ENCODE peak calls at places on chromosome 17, in five cellular contexts. F is K562, V is GM12878, A is HepG2, H is GM12892. S is an unnamed sample.

GRCh38 chr17:52138752-52139151 is 19.8 kb downstream of the CA10 start:
- DNase-seq in V (no peak), F (no peak), A (no peak), H (no peak), S (no peak)

GRCh38 chr17:41647038-41647813 is 22.9 kb upstream of the KRT17 start:
- DNase-seq in V (no peak), H (no peak), F (no peak), A (no peak), S (no peak)

GRCh38 chr17:4375039-4375748 is 8.7 kb upstream of the UBE2G1 start:
- DNase-seq in V (peak), H (peak), F (peak), A (no peak), S (peak)

GRCh38 chr17:72978593-72979218 is 113.8 kb downstream of the SLC39A11 start:
- DNase-seq in H (no peak), V (no peak), A (no peak), F (peak), S (no peak)

GRCh38 chr17:17693253-17693954 is 12.1 kb downstream of the RAI1 start:
- DNase-seq in A (peak), V (no peak), F (no peak), H (no peak), S (no peak)

GRCh38 chr17:29430275-29430674 is 40.1 kb downstream of the TAOK1 start:
- DNase-seq in A (peak), H (no peak), F (no peak), V (no peak), S (no peak)

GRCh38 chr17:17598003-17598402 is 6.5 kb upstream of the PEMT start:
- DNase-seq in A (no peak), V (no peak), F (no peak), H (no peak), S (no peak)

GRCh38 chr17:51258756-51259573 is 884 bp downstream of the MBTD1 start:
- DNase-seq in A (peak), H (no peak), V (no peak), F (peak), S (no peak)

DNA sequence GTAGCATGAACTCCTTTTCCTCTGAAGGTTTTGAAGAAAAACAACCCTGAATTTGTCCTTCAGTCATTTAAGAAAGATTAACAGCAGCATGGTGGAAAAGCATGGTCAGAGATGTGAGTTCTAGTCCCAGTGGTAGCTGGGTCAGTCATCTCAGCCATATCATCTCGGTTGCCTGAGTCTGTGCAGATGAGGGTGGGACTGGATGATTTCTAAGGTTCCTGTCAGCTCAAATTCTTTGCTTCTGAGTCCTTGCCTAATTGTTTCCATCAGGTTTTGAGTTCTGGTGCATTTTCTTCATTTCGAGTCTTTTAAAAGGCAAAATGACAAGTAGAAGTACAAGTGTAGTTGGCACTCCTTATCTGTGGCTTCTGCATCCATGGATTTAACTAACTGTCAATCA is 63.9 kb downstream of the TNRC6C start:
- DNase-seq in V (no peak), H (no peak), A (no peak), F (no peak), S (no peak)
- TF ChIP-seq TAF1 in V (no peak), H (no peak), A (no peak), F (no peak), S (no peak)

GRCh38 chr17:55717898-55718735 is 4.5 kb downstream of the TMEM100 start:
- DNase-seq in V (no peak), H (peak), F (peak), A (peak), S (no peak)

GRCh38 chr17:55720917-55721836 is 1.5 kb downstream of the TMEM100 start:
- DNase-seq in A (no peak), F (no peak), H (no peak), V (no peak), S (no peak)

GRCh38 chr17:55723488-55723848 is 804 bp upstream of the TMEM100 start:
- DNase-seq in V (no peak), F (no peak), A (no peak), H (no peak), S (no peak)

GRCh38 chr17:55722742-55723487 is at the start of gene TMEM100:
- DNase-seq in V (no peak), A (no peak), F (peak), H (no peak), S (no peak)

GRCh38 chr17:55722016-55722706 is 503 bp downstream of the TMEM100 start:
- DNase-seq in V (no peak), A (no peak), H (no peak), F (no peak), S (no peak)
- TF ChIP-seq TAF1 in V (no peak), A (no peak), H (no peak), F (no peak), S (no peak)

DNA sequence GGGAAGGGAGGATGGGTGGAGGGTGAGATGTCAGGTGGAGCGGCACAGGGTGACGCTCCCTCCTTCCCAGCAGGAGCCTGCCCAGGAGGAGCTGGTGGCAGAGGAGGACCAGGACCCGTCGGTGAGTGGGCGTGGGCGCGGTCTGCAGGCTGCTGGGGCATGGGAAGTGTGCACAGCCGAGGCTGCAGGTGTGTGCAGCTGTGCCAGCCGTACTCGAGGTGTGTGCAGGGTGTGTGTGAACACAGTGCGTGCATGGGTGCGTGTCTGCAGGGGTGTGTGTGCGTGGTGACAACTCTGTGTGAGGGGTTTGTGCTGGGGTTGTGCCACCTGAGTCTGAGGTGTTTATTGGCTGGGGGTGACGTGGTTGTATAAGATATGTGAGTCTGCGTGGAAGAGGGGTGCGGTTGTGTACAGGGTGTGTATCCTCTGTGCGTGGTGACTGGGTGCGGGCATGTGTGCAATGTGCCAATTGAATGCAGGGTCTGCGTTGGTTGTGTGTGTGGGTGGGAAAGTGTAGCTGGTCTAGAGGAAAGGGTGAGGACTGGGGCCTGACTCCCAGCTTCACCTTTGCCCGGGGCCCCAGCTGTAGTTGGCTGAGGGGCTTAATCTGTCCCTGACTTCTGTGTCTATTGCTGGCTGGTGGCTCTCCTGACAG is 670 bp downstream of the TNFSF12 start:
- DNase-seq in V (no peak), A (no peak), F (no peak), H (no peak), S (peak)
- TF ChIP-seq TAF1 in V (no peak), A (no peak), F (no peak), H (no peak), S (no peak)

DNA sequence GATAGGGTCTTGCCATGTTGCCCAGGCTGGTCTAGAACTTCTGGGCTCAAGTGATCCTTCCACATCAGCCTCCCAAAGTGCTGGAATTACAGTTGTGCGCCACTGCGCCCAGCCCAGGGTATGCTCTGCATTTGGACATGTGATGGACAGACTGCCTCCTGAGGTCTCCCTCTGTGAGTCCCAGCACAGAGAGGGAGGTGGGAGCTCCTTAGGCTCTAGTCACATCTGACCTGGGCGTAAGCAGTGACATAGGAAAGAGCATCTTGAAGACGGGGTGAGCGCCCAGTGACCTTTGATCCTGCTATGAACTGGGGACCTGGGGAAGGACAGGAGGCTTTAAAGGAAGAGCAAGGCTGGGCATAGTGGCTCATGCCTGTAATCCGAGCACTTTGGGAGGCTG is 2.2 kb upstream of the GFAP start:
- DNase-seq in H (no peak), A (no peak), V (no peak), F (no peak), S (no peak)
- TF ChIP-seq TAF1 in H (no peak), A (no peak), V (no peak), F (no peak), S (no peak)

DNA sequence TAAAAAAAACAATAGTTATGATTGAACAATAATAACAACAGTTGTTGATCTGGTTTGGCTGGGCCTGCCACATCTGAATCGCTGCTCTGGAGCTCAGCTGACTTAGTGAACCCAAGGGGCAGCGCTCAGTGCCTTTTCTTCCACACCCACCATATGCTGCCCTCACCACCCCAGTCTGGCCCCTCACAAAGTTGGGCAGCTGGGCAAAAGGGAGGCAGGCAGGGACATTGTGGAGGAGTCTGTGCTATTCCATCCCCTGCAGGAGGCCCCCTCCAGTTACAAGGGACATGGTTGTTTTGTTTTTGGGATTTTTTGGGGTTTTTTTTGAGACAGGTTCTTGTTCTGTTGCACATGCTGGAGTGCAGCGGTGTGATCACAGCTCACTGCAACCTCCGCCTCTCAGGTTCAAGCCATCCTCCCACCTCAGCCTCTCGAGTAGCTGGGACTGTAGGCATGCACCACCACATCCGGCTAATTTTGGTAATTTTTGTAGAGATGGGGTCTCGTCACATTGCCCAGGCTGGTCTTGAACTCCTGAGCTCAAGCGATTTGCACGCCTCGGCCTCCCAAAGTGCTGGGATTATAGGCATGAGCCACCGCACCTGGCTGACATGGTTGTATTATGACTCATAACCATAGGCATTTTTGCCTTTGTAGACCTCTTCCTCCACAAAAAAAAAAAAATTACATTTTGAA is 8.6 kb upstream of the PECAM1 start:
- DNase-seq in A (no peak), H (no peak), F (no peak), V (no peak), S (no peak)
- TF ChIP-seq TAF1 in A (no peak), H (no peak), F (no peak), V (no peak), S (no peak)

S was measured in GM12891.